ENCODE peak calls at places on chromosome 15, in four cellular contexts. G is activated CD8-positive, alpha-beta T cell treated with anti-CD3 and anti-CD28 coated beads, Interleukin-2, amount 10 ng/mL, durations not matched to agents 7 days and 5 days; M is stimulated activated naive CD8-positive, alpha-beta T cell treated with anti-CD3 and anti-CD28 coated beads, Interleukin-15, Interleukin-2, amounts not matched to agents 100 U/mL and 50 U/mL, for 24 hours; S is Jurkat, Clone E6-1. N is an unnamed sample.

GRCh38 chr15:81308260-81308659 is 15.7 kb downstream of the STARD5 start:
- DNase-seq in G (no peak), M (no peak), S (no peak), N (no peak)

GRCh38 chr15:69141286-69141701 is 19.1 kb upstream of the GLCE start:
- DNase-seq in G (no peak), M (no peak), S (no peak), N (no peak)

GRCh38 chr15:79769081-79769481 is 127.7 kb downstream of the MTHFS start:
- DNase-seq in G (no peak), M (no peak), S (peak), N (peak)

GRCh38 chr15:34109775-34110663 is 8.1 kb downstream of the PGBD4 start:
- DNase-seq in G (no peak), M (no peak), S (peak), N (peak)

GRCh38 chr15:63373330-63373729 is 8.3 kb downstream of the CA12 start:
- DNase-seq in G (no peak), M (no peak), S (no peak), N (no peak)

GRCh38 chr15:26620528-26620927 is 152.3 kb downstream of the GABRB3 start:
- DNase-seq in G (no peak), M (no peak), S (no peak), N (no peak)

GRCh38 chr15:28133281-28133680 is 34.2 kb upstream of the OCA2 start:
- DNase-seq in G (no peak), M (no peak), S (no peak), N (no peak)

GRCh38 chr15:88644741-88645140 is 5.9 kb downstream of the ISG20 start:
- DNase-seq in G (no peak), M (no peak), S (no peak), N (no peak)

GRCh38 chr15:79031821-79032220 is 58.8 kb downstream of the RASGRF1 start:
- DNase-seq in G (no peak), M (no peak), S (no peak), N (no peak)

GRCh38 chr15:52287114-52287513 is 8.5 kb downstream of the MYO5C start:
- DNase-seq in G (no peak), M (no peak), S (no peak), N (no peak)

GRCh38 chr15:34241376-34242350 is 16.8 kb downstream of the EMC4 start:
- DNase-seq in G (peak), M (no peak), S (peak), N (peak)

GRCh38 chr15:71078506-71079207 is 36.6 kb upstream of the THSD4 start:
- DNase-seq in G (no peak), M (no peak), S (no peak), N (no peak)

GRCh38 chr15:49990835-49991540 is 128.0 kb downstream of the ATP8B4 start:
- DNase-seq in G (no peak), M (no peak), S (no peak), N (no peak)

GRCh38 chr15:89321521-89322410 is 12.9 kb downstream of the POLG start:
- DNase-seq in G (peak), M (no peak), S (no peak), N (peak)

GRCh38 chr15:94844533-94845390 is 613.4 kb downstream of the MCTP2 start:
- DNase-seq in G (peak), M (peak), S (no peak), N (peak)

GRCh38 chr15:93759626-93760025 is 471.7 kb upstream of the MCTP2 start:
- DNase-seq in G (no peak), M (no peak), S (no peak), N (peak)

GRCh38 chr15:48221885-48222284 is 15.8 kb downstream of the SLC12A1 start:
- DNase-seq in G (no peak), M (no peak), S (no peak), N (no peak)

GRCh38 chr15:40857601-40858351 is 13.9 kb downstream of the SPINT1 start:
- DNase-seq in G (peak), M (peak), S (peak), N (peak)

GRCh38 chr15:52745326-52746161 is 44.6 kb downstream of the ONECUT1 start:
- DNase-seq in G (no peak), M (no peak), S (no peak), N (no peak)

GRCh38 chr15:57296473-57297162 is 79.7 kb upstream of the CGNL1 start:
- DNase-seq in G (no peak), M (no peak), S (no peak), N (no peak)

GRCh38 chr15:81940467-81941451 is 105.1 kb downstream of the MEX3B start:
- DNase-seq in G (no peak), M (no peak), S (no peak), N (no peak)

GRCh38 chr15:98983333-98983732 is 24.3 kb downstream of the PGPEP1L start:
- DNase-seq in G (no peak), M (no peak), S (no peak), N (peak)

GRCh38 chr15:38854506-38854905 is 289.9 kb upstream of the RASGRP1 start:
- DNase-seq in G (no peak), M (no peak), S (no peak), N (no peak)

GRCh38 chr15:77784361-77785292 is 151.9 kb upstream of the LINGO1 start:
- DNase-seq in G (no peak), M (peak), S (peak), N (peak)

GRCh38 chr15:93881310-93881709 is 350.1 kb upstream of the MCTP2 start:
- DNase-seq in G (no peak), M (no peak), S (no peak), N (no peak)

GRCh38 chr15:82919231-82919886 is 33.2 kb downstream of the HOMER2 start:
- DNase-seq in G (no peak), M (no peak), S (no peak), N (no peak)

GRCh38 chr15:57218826-57219576 is 157.3 kb upstream of the CGNL1 start:
- DNase-seq in G (no peak), M (no peak), S (peak), N (no peak)

GRCh38 chr15:31079519-31079918 is 22.0 kb downstream of the TRPM1 start:
- DNase-seq in G (no peak), M (no peak), S (no peak), N (no peak)

GRCh38 chr15:66701422-66702034 is 508 bp upstream of the SMAD6 start:
- DNase-seq in G (peak), M (peak), S (peak), N (peak)

GRCh38 chr15:31031471-31032064 is 40.1 kb upstream of the MTMR10 start:
- DNase-seq in G (no peak), M (no peak), S (no peak), N (peak)

GRCh38 chr15:89358435-89358754 is 23.8 kb upstream of the POLG start:
- DNase-seq in G (no peak), M (no peak), S (no peak), N (no peak)

N was measured in RKO.